ENCODE peak calls at places on chromosomes 3 and 15, in nine cellular contexts. Y is CD8-positive, alpha-beta T cell; X is lower lobe of right lung; E is HL-60; L is CD4-positive, alpha-beta T cell; P is MCF 10A; C is astrocyte of the spinal cord; F is GM20000; W is neural crest cell. S is an unnamed sample.

GRCh38 chr3:164460851-164461250 is 617.4 kb downstream of the SI start:
- DNase-seq in C (no peak), P (no peak), W (no peak), L (no peak), F (no peak), Y (no peak), X (no peak), E (no peak), S (no peak)

GRCh38 chr3:73719413-73719831 is 94.7 kb upstream of the PDZRN3 start:
- DNase-seq in F (no peak), X (no peak), E (peak; percentile 5), W (no peak), C (peak; percentile 65), P (no peak), Y (no peak), L (no peak), S (no peak)

GRCh38 chr15:39720721-39721611 is 61.7 kb downstream of the FSIP1 start:
- DNase-seq in E (no peak), L (no peak), F (no peak), P (no peak), W (no peak), Y (no peak), X (no peak), C (peak; percentile 78), S (no peak)

GRCh38 chr3:112818289-112818688 is 28.4 kb downstream of the CD200R1L start:
- DNase-seq in L (no peak), F (peak; percentile 10), E (peak; percentile 71), P (peak; percentile 25), C (no peak), W (no peak), Y (no peak), X (no peak), S (peak; percentile 69)

GRCh38 chr15:67573194-67573593 is 30.7 kb downstream of the MAP2K5 start:
- DNase-seq in Y (no peak), E (peak; percentile 82), W (no peak), L (no peak), X (no peak), P (no peak), C (no peak), F (no peak), S (no peak)

GRCh38 chr3:16305121-16305541 is 40.1 kb downstream of the OXNAD1 start:
- DNase-seq in C (no peak), W (no peak), L (peak; percentile 51), E (no peak), X (no peak), P (no peak), F (no peak), Y (peak; percentile 46), S (no peak)

GRCh38 chr3:159144472-159144871 is 342.6 kb downstream of the MFSD1 start:
- DNase-seq in X (no peak), C (no peak), W (no peak), P (no peak), L (no peak), F (no peak), Y (no peak), E (no peak), S (no peak)

GRCh38 chr15:31169558-31169957 is 68.0 kb upstream of the TRPM1 start:
- DNase-seq in W (no peak), X (no peak), P (no peak), Y (no peak), C (no peak), E (no peak), F (peak; percentile 51), L (no peak), S (no peak)

GRCh38 chr3:50164056-50164455 is 8.9 kb downstream of the SEMA3F start:
- DNase-seq in L (no peak), E (no peak), C (peak; percentile 91), Y (no peak), F (no peak), X (peak; percentile 77), W (no peak), P (peak; percentile 98), S (no peak)

GRCh38 chr3:71582612-71583568 is 638 bp downstream of the FOXP1 start:
- DNase-seq in L (peak; percentile 59), F (peak; percentile 58), P (peak; percentile 69), Y (peak; percentile 62), C (peak; percentile 76), X (peak; percentile 91), W (peak; percentile 43), E (peak; percentile 84), S (peak; percentile 64)

GRCh38 chr3:48594431-48595049 is 589 bp downstream of the COL7A1 start:
- DNase-seq in X (no peak), Y (no peak), F (no peak), E (no peak), L (no peak), C (no peak), P (no peak), W (no peak), S (no peak)

DNA sequence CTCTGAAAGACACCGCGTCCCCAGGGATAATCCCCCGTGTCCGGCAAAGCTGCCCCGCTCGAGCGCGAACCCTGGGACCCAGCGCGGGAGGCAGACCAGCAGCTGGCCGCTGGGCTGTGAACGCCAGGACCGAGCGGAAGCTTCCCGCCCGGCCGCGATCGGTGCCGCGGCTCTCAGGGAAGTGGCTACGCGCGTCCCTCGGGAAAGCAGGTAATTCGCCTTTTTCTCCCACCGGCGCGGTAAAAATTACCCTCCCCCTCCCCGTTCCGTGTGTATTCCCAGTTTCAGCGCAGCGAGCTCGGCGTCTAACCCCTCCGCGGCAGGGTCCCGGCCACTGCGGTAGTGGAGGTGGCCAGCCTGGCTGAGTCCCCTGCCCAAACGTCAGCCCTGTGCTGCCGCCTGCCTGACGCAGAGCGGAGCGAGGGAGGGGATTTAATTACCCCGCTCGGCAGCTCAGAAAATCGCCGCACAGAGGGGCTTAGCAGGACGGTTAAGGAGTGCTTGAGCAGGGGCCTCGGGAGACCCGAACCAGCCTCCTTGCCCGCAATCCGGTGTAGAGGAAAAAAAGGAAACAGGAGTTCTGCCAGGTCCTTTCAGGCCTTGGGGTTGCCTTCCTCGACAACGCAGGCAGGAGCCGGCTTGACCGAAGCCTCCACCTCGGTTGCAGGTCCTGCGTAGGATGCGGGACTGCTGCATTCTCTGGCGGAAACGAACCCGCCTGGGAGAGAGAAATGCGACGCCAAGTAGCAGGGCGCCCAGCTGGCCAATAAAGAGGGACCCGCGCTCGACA is 2.9 kb downstream of the GATA2 start:
- DNase-seq in F (no peak), P (no peak), X (peak; percentile 49), E (no peak), W (peak; percentile 49), Y (no peak), L (no peak), C (no peak), S (no peak)
- TF ChIP-seq CTCF in F (no peak), P (no peak), X (no peak), E (no peak), W (no peak), Y (no peak), L (no peak), C (no peak), S (no peak)

GRCh38 chr3:39005295-39005694 is 46.4 kb downstream of the SCN11A start:
- DNase-seq in E (no peak), F (no peak), Y (no peak), P (no peak), L (no peak), W (no peak), C (no peak), X (no peak), S (no peak)
- TF ChIP-seq CTCF in E (no peak), F (no peak), Y (no peak), P (no peak), L (no peak), W (no peak), C (no peak), X (no peak), S (no peak)

GRCh38 chr15:32646304-32646703 is 4.8 kb downstream of the SCG5 start:
- DNase-seq in F (no peak), C (no peak), L (no peak), Y (no peak), P (no peak), X (no peak), W (no peak), E (no peak), S (no peak)

GRCh38 chr15:32652178-32652577 is 10.7 kb downstream of the SCG5 start:
- DNase-seq in P (no peak), E (no peak), C (no peak), F (no peak), Y (no peak), X (no peak), L (no peak), W (no peak), S (no peak)

GRCh38 chr15:32651229-32651837 is 9.8 kb downstream of the SCG5 start:
- DNase-seq in W (peak; percentile 48), Y (peak; percentile 32), L (peak; percentile 17), C (peak; percentile 69), F (peak; percentile 73), X (peak; percentile 53), P (peak; percentile 70), E (peak; percentile 60), S (peak; percentile 53)

GRCh38 chr15:32643907-32644445 is 2.5 kb downstream of the SCG5 start:
- DNase-seq in L (no peak), F (no peak), P (no peak), X (no peak), C (no peak), Y (no peak), E (no peak), W (no peak), S (no peak)

DNA sequence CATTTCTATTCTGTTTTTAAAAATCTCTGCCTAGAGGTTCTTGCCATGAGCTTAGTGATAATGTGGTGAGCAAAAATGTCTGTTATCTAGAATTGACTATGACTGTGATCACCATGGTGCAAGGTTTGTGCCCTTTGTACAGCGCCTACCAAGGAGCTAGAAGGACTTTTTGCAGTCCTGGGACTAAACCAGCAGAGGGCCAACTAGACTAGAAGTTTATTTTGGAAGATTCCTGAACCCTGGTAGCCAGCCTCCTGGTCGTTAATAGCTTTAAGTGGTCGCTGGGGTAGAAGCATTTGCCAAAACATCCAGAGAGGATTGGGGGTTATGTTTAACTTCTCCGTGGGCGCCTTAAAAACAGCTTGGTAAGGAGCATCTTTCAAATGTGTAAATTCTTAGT is 7.8 kb downstream of the SCG5 start:
- DNase-seq in Y (no peak), P (no peak), F (no peak), C (peak; percentile 43), L (no peak), W (no peak), E (no peak), X (no peak), S (no peak)
- TF ChIP-seq CTCF in Y (no peak), P (peak; percentile 4), F (no peak), C (peak; percentile 68), L (no peak), W (peak; percentile 46), E (no peak), X (no peak), S (no peak)

GRCh38 chr3:53731934-53732624 is 114.1 kb downstream of the CHDH start:
- DNase-seq in L (no peak), Y (no peak), C (no peak), P (no peak), E (no peak), W (no peak), X (no peak), F (no peak), S (no peak)

GRCh38 chr3:53730565-53730964 is 115.7 kb downstream of the CHDH start:
- DNase-seq in P (peak; percentile 5), Y (no peak), X (no peak), C (no peak), F (no peak), W (no peak), L (no peak), E (no peak), S (no peak)

GRCh38 chr3:53728606-53729005 is 117.6 kb downstream of the CHDH start:
- DNase-seq in F (no peak), L (no peak), W (no peak), E (no peak), Y (no peak), X (no peak), C (no peak), P (no peak), S (no peak)

GRCh38 chr3:53729130-53729529 is 117.1 kb downstream of the CHDH start:
- DNase-seq in Y (no peak), W (no peak), P (no peak), X (no peak), E (no peak), C (no peak), L (no peak), F (no peak), S (no peak)

GRCh38 chr3:53729618-53730017 is 116.6 kb downstream of the CHDH start:
- DNase-seq in W (no peak), L (no peak), C (no peak), X (no peak), Y (no peak), P (peak; percentile 18), E (no peak), F (no peak), S (no peak)
- TF ChIP-seq CTCF in W (no peak), L (no peak), C (no peak), X (no peak), Y (no peak), P (no peak), E (no peak), F (peak; percentile 10), S (no peak)

S was measured in CD14-positive monocyte.